ENCODE peak calls at places on chromosomes 5 and 9, in eight cellular contexts. One of them, this sample, is unnamed.

GRCh38 chr5:135745897-135746500 is 88.5 kb upstream of the SLC25A48 start:
- DNase-seq in IMR-90: no peak
- DNase-seq in GM23338: peak; percentile 51
- DNase-seq in GM23248: no peak
- DNase-seq in MM.1S: no peak
- DNase-seq in GM12878: no peak
- DNase-seq in fibroblast of lung: no peak
- DNase-seq in neuronal stem cell: no peak
- DNase-seq in this sample: no peak

GRCh38 chr5:119302449-119302848 is 53.4 kb upstream of the TNFAIP8 start:
- DNase-seq in IMR-90: no peak
- DNase-seq in GM23338: no peak
- DNase-seq in GM23248: no peak
- DNase-seq in MM.1S: no peak
- DNase-seq in GM12878: no peak
- DNase-seq in fibroblast of lung: no peak
- DNase-seq in neuronal stem cell: no peak
- DNase-seq in this sample: no peak

GRCh38 chr9:93276973-93277372 is 93.0 kb downstream of the WNK2 start:
- DNase-seq in IMR-90: no peak
- DNase-seq in GM23338: no peak
- DNase-seq in GM23248: no peak
- DNase-seq in MM.1S: peak; percentile 20
- DNase-seq in GM12878: no peak
- DNase-seq in fibroblast of lung: no peak
- DNase-seq in neuronal stem cell: no peak
- DNase-seq in this sample: peak; percentile 66

GRCh38 chr5:21685536-21685935 is 1167.6 kb downstream of the CDH12 start:
- DNase-seq in IMR-90: peak; percentile 28
- DNase-seq in GM23338: no peak
- DNase-seq in GM23248: peak; percentile 46
- DNase-seq in MM.1S: no peak
- DNase-seq in GM12878: no peak
- DNase-seq in fibroblast of lung: peak; percentile 81
- DNase-seq in neuronal stem cell: no peak
- DNase-seq in this sample: no peak

GRCh38 chr5:2797160-2797559 is 45.7 kb upstream of the IRX2 start:
- DNase-seq in IMR-90: no peak
- DNase-seq in GM23338: no peak
- DNase-seq in GM23248: no peak
- DNase-seq in MM.1S: peak; percentile 93
- DNase-seq in GM12878: no peak
- DNase-seq in fibroblast of lung: no peak
- DNase-seq in neuronal stem cell: no peak
- DNase-seq in this sample: no peak

GRCh38 chr9:81682797-81683196 is 6.5 kb downstream of the TLE1 start:
- DNase-seq in IMR-90: no peak
- DNase-seq in GM23338: no peak
- DNase-seq in GM23248: no peak
- DNase-seq in MM.1S: no peak
- DNase-seq in GM12878: no peak
- DNase-seq in fibroblast of lung: peak; percentile 64
- DNase-seq in neuronal stem cell: no peak
- DNase-seq in this sample: no peak

GRCh38 chr9:126112135-126112720 is 214.4 kb upstream of the MVB12B start:
- DNase-seq in IMR-90: no peak
- DNase-seq in GM23338: no peak
- DNase-seq in GM23248: no peak
- DNase-seq in MM.1S: no peak
- DNase-seq in GM12878: no peak
- DNase-seq in fibroblast of lung: no peak
- DNase-seq in neuronal stem cell: no peak
- DNase-seq in this sample: no peak

GRCh38 chr5:372911-373709 is 51.6 kb downstream of the AHRR start:
- DNase-seq in IMR-90: no peak
- DNase-seq in GM23338: peak; percentile 44
- DNase-seq in GM23248: no peak
- DNase-seq in MM.1S: no peak
- DNase-seq in GM12878: no peak
- DNase-seq in fibroblast of lung: peak; percentile 40
- DNase-seq in neuronal stem cell: no peak
- DNase-seq in this sample: no peak

GRCh38 chr5:118628672-118629354 is 359.5 kb downstream of the DTWD2 start:
- DNase-seq in IMR-90: no peak
- DNase-seq in GM23338: peak; percentile 41
- DNase-seq in GM23248: no peak
- DNase-seq in MM.1S: no peak
- DNase-seq in GM12878: no peak
- DNase-seq in fibroblast of lung: no peak
- DNase-seq in neuronal stem cell: peak; percentile 1
- DNase-seq in this sample: no peak

GRCh38 chr9:121945281-121945680 is 147.8 kb downstream of the TTLL11 start:
- DNase-seq in IMR-90: no peak
- DNase-seq in GM23338: no peak
- DNase-seq in GM23248: peak; percentile 27
- DNase-seq in MM.1S: no peak
- DNase-seq in GM12878: no peak
- DNase-seq in fibroblast of lung: no peak
- DNase-seq in neuronal stem cell: no peak
- DNase-seq in this sample: peak; percentile 38

GRCh38 chr5:19266791-19267190 is 721.2 kb downstream of the CDH18 start:
- DNase-seq in IMR-90: no peak
- DNase-seq in GM23338: no peak
- DNase-seq in GM23248: no peak
- DNase-seq in MM.1S: peak; percentile 18
- DNase-seq in GM12878: no peak
- DNase-seq in fibroblast of lung: no peak
- DNase-seq in neuronal stem cell: no peak
- DNase-seq in this sample: peak; percentile 84

GRCh38 chr9:18786936-18787658 is 245.9 kb downstream of the SAXO1 start:
- DNase-seq in IMR-90: peak; percentile 47
- DNase-seq in GM23338: no peak
- DNase-seq in GM23248: peak; percentile 40
- DNase-seq in MM.1S: no peak
- DNase-seq in GM12878: no peak
- DNase-seq in fibroblast of lung: peak; percentile 64
- DNase-seq in neuronal stem cell: no peak
- DNase-seq in this sample: no peak

GRCh38 chr9:21687351-21687750 is 115.1 kb upstream of the MTAP start:
- DNase-seq in IMR-90: no peak
- DNase-seq in GM23338: no peak
- DNase-seq in GM23248: no peak
- DNase-seq in MM.1S: no peak
- DNase-seq in GM12878: no peak
- DNase-seq in fibroblast of lung: no peak
- DNase-seq in neuronal stem cell: no peak
- DNase-seq in this sample: no peak

DNA sequence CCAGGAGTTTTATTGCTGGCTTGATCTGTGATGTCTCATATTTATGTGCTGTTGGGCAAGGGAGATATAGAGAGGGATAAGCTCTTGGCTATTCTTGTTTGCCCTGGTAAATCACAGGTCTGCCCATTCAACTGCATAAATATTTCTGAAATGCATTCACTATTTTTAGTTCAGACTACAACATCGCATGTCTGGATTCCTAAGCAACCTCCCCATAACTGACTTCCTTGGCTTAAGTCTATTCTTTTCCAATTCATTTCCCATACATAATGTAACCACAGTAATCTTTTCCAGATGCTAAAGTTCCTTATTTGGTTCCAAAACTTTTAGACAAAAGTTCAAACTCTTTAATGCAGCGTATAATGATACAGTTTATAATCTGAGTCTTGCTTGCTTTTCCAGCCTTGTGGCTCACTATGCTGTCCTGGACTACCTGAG is 321.4 kb upstream of the ACTBL2 start:
- DNase-seq in IMR-90: peak; percentile 83
- DNase-seq in GM23338: no peak
- DNase-seq in GM23248: peak; percentile 83
- DNase-seq in MM.1S: no peak
- DNase-seq in GM12878: no peak
- DNase-seq in fibroblast of lung: peak; percentile 99
- DNase-seq in neuronal stem cell: no peak
- DNase-seq in this sample: no peak
- H2AFZ ChIP-seq in IMR-90: no peak overlapping the region
- H2AFZ ChIP-seq in GM23338: no peak overlapping the region
- H2AFZ ChIP-seq in GM23248: no peak overlapping the region
- H2AFZ ChIP-seq in MM.1S: no peak overlapping the region
- H2AFZ ChIP-seq in GM12878: no peak overlapping the region
- H2AFZ ChIP-seq in fibroblast of lung: no peak overlapping the region
- H2AFZ ChIP-seq in neuronal stem cell: no peak overlapping the region
- H2AFZ ChIP-seq in this sample: no peak overlapping the region

GRCh38 chr5:61299254-61299653 is 32.8 kb upstream of the ZSWIM6 start:
- DNase-seq in IMR-90: no peak
- DNase-seq in GM23338: no peak
- DNase-seq in GM23248: no peak
- DNase-seq in MM.1S: no peak
- DNase-seq in GM12878: no peak
- DNase-seq in fibroblast of lung: peak; percentile 55
- DNase-seq in neuronal stem cell: no peak
- DNase-seq in this sample: no peak

GRCh38 chr5:61301820-61302563 is 30.1 kb upstream of the ZSWIM6 start:
- DNase-seq in IMR-90: peak; percentile 100
- DNase-seq in GM23338: no peak
- DNase-seq in GM23248: peak; percentile 100
- DNase-seq in MM.1S: no peak
- DNase-seq in GM12878: no peak
- DNase-seq in fibroblast of lung: peak; percentile 100
- DNase-seq in neuronal stem cell: no peak
- DNase-seq in this sample: no peak

GRCh38 chr5:61298580-61298979 is 33.5 kb upstream of the ZSWIM6 start:
- DNase-seq in IMR-90: peak; percentile 89
- DNase-seq in GM23338: no peak
- DNase-seq in GM23248: no peak
- DNase-seq in MM.1S: no peak
- DNase-seq in GM12878: no peak
- DNase-seq in fibroblast of lung: peak; percentile 80
- DNase-seq in neuronal stem cell: no peak
- DNase-seq in this sample: no peak

GRCh38 chr5:61303348-61303747 is 28.7 kb upstream of the ZSWIM6 start:
- DNase-seq in IMR-90: no peak
- DNase-seq in GM23338: no peak
- DNase-seq in GM23248: no peak
- DNase-seq in MM.1S: peak; percentile 44
- DNase-seq in GM12878: no peak
- DNase-seq in fibroblast of lung: no peak
- DNase-seq in neuronal stem cell: no peak
- DNase-seq in this sample: no peak

GRCh38 chr5:61301345-61301744 is 30.7 kb upstream of the ZSWIM6 start:
- DNase-seq in IMR-90: peak; percentile 88
- DNase-seq in GM23338: no peak
- DNase-seq in GM23248: peak; percentile 76
- DNase-seq in MM.1S: no peak
- DNase-seq in GM12878: no peak
- DNase-seq in fibroblast of lung: peak; percentile 63
- DNase-seq in neuronal stem cell: no peak
- DNase-seq in this sample: no peak
- H2AFZ ChIP-seq in IMR-90: peak overlapping the region; percentile 41
- H2AFZ ChIP-seq in GM23338: peak overlapping the region; percentile 92
- H2AFZ ChIP-seq in GM23248: no peak overlapping the region
- H2AFZ ChIP-seq in MM.1S: no peak overlapping the region
- H2AFZ ChIP-seq in GM12878: no peak overlapping the region
- H2AFZ ChIP-seq in fibroblast of lung: no peak overlapping the region
- H2AFZ ChIP-seq in neuronal stem cell: peak overlapping the region; percentile 10
- H2AFZ ChIP-seq in this sample: no peak overlapping the region

DNA sequence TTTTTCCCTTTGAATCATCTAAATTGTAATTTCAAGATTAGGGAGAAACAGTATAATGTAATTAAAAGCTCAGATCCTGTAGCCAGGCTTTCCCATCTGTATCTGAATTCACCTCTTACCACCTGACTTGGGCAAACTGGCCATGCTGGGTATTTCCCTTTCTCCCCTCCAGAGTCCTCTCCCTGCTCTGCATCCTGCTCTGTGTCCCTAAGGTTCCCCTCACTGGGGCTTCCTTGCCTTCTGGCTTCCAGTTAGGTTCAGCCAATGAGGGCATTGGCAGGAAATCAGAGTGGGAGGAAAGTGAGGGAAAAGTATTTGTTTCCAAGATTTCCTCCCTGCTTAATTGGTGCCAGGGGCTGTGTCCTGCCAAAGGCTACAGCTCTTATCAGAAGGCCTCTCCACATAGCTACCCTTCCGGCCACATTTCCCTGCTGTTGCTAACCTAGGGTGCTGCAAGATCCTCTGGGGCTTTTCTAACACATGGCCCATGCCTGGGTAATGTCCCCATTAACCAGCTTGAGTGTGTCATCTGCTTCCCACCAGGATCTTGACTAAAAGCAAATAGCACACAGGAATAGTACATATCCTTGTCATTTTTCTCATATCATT is 51.0 kb upstream of the MPDZ start:
- DNase-seq in IMR-90: no peak
- DNase-seq in GM23338: peak; percentile 11
- DNase-seq in GM23248: no peak
- DNase-seq in MM.1S: no peak
- DNase-seq in GM12878: no peak
- DNase-seq in fibroblast of lung: peak; percentile 10
- DNase-seq in neuronal stem cell: no peak
- DNase-seq in this sample: no peak
- H2AFZ ChIP-seq in IMR-90: no peak overlapping the region
- H2AFZ ChIP-seq in GM23338: peak overlapping the region; percentile 88
- H2AFZ ChIP-seq in GM23248: no peak overlapping the region
- H2AFZ ChIP-seq in MM.1S: no peak overlapping the region
- H2AFZ ChIP-seq in GM12878: no peak overlapping the region
- H2AFZ ChIP-seq in fibroblast of lung: no peak overlapping the region
- H2AFZ ChIP-seq in neuronal stem cell: no peak overlapping the region
- H2AFZ ChIP-seq in this sample: no peak overlapping the region

GRCh38 chr5:115348175-115348574 is 51.7 kb upstream of the CCDC112 start:
- DNase-seq in IMR-90: no peak
- DNase-seq in GM23338: no peak
- DNase-seq in GM23248: no peak
- DNase-seq in MM.1S: no peak
- DNase-seq in GM12878: no peak
- DNase-seq in fibroblast of lung: no peak
- DNase-seq in neuronal stem cell: no peak
- DNase-seq in this sample: no peak
- H2AFZ ChIP-seq in IMR-90: no peak overlapping the region
- H2AFZ ChIP-seq in GM23338: peak overlapping the region; percentile 95
- H2AFZ ChIP-seq in GM23248: no peak overlapping the region
- H2AFZ ChIP-seq in MM.1S: no peak overlapping the region
- H2AFZ ChIP-seq in GM12878: no peak overlapping the region
- H2AFZ ChIP-seq in fibroblast of lung: no peak overlapping the region
- H2AFZ ChIP-seq in neuronal stem cell: no peak overlapping the region
- H2AFZ ChIP-seq in this sample: no peak overlapping the region

DNA sequence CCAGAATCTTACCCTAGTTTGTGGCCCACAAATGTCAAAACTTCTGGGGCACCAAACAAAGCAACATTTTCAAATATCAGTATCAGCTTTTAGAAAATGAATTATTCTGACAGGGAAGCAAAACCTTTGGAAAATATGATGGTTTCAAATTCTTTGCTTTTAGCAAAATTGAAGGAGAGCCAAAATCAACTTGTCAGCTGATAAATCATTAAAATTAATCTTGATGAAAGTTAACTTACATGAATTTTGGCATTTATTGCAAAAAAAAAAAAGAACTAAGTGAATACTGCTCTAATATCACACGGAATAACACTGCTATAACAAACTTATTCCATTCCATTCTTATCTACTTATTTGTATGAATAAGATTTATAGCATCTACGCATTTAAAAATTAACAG is 158.1 kb upstream of the TARS1 start:
- DNase-seq in IMR-90: no peak
- DNase-seq in GM23338: no peak
- DNase-seq in GM23248: no peak
- DNase-seq in MM.1S: no peak
- DNase-seq in GM12878: no peak
- DNase-seq in fibroblast of lung: no peak
- DNase-seq in neuronal stem cell: no peak
- DNase-seq in this sample: no peak
- H2AFZ ChIP-seq in IMR-90: no peak overlapping the region
- H2AFZ ChIP-seq in GM23338: no peak overlapping the region
- H2AFZ ChIP-seq in GM23248: no peak overlapping the region
- H2AFZ ChIP-seq in MM.1S: no peak overlapping the region
- H2AFZ ChIP-seq in GM12878: no peak overlapping the region
- H2AFZ ChIP-seq in fibroblast of lung: no peak overlapping the region
- H2AFZ ChIP-seq in neuronal stem cell: no peak overlapping the region
- H2AFZ ChIP-seq in this sample: no peak overlapping the region

GRCh38 chr9:99221266-99221622 is 498 bp downstream of the ALG2 start:
- DNase-seq in IMR-90: no peak
- DNase-seq in GM23338: no peak
- DNase-seq in GM23248: no peak
- DNase-seq in MM.1S: no peak
- DNase-seq in GM12878: no peak
- DNase-seq in fibroblast of lung: no peak
- DNase-seq in neuronal stem cell: no peak
- DNase-seq in this sample: no peak
- H2AFZ ChIP-seq in IMR-90: peak overlapping the region; percentile 97
- H2AFZ ChIP-seq in GM23338: peak overlapping the region; percentile 84
- H2AFZ ChIP-seq in GM23248: peak overlapping the region; percentile 72
- H2AFZ ChIP-seq in MM.1S: peak overlapping the region; percentile 71
- H2AFZ ChIP-seq in GM12878: peak overlapping the region; percentile 100
- H2AFZ ChIP-seq in fibroblast of lung: no peak overlapping the region
- H2AFZ ChIP-seq in neuronal stem cell: peak overlapping the region; percentile 93
- H2AFZ ChIP-seq in this sample: no peak overlapping the region